ENCODE peak calls at places on chromosomes 7 and 10, in nine cellular contexts. E is lower leg skin; X is CD8-positive, alpha-beta T cell; Z is A549; M is pancreas; R is HAP-1; V is foreskin fibroblast; B is BJ; L is brain microvascular endothelial cell. S is an unnamed sample.

GRCh38 chr7:117896339-117896738 is 23.1 kb upstream of the CTTNBP2 start:
- DNase-seq in E (no peak), X (no peak), Z (no peak), M (no peak), R (no peak), V (no peak), B (no peak), L (no peak), S (no peak)

GRCh38 chr10:51312817-51313216 is 238.5 kb downstream of the PRKG1 start:
- DNase-seq in E (no peak), X (no peak), Z (no peak), M (no peak), R (no peak), V (no peak), B (no peak), L (no peak), S (no peak)

GRCh38 chr10:3455385-3456334 is 283.1 kb upstream of the PITRM1 start:
- DNase-seq in E (no peak), X (no peak), Z (no peak), M (no peak), R (no peak), V (no peak), B (no peak), L (peak; percentile 82), S (no peak)

GRCh38 chr10:98456688-98457482 is 10.2 kb upstream of the HPS1 start:
- DNase-seq in E (no peak), X (no peak), Z (no peak), M (no peak), R (no peak), V (no peak), B (no peak), L (no peak), S (no peak)

GRCh38 chr7:17095001-17095574 is 203.4 kb upstream of the AHR start:
- DNase-seq in E (peak; percentile 88), X (no peak), Z (peak; percentile 33), M (no peak), R (no peak), V (peak; percentile 85), B (peak; percentile 97), L (no peak), S (no peak)

GRCh38 chr10:4384254-4384653 is 441.8 kb upstream of the AKR1E2 start:
- DNase-seq in E (no peak), X (no peak), Z (no peak), M (no peak), R (no peak), V (no peak), B (no peak), L (peak; percentile 48), S (peak; percentile 23)

GRCh38 chr7:119086026-119086425 is 861.5 kb downstream of the ANKRD7 start:
- DNase-seq in E (no peak), X (no peak), Z (no peak), M (no peak), R (no peak), V (no peak), B (no peak), L (no peak), S (no peak)

GRCh38 chr7:105309235-105310156 is 79.2 kb downstream of the SRPK2 start:
- DNase-seq in E (no peak), X (no peak), Z (no peak), M (no peak), R (no peak), V (no peak), B (no peak), L (peak; percentile 6), S (peak; percentile 64)

GRCh38 chr7:68107968-68108367 is 1111.3 kb downstream of the TYW1 start:
- DNase-seq in E (no peak), X (no peak), Z (no peak), M (no peak), R (no peak), V (no peak), B (no peak), L (no peak), S (no peak)

GRCh38 chr7:68267486-68267885 is 1270.9 kb downstream of the TYW1 start:
- DNase-seq in E (no peak), X (no peak), Z (no peak), M (no peak), R (no peak), V (no peak), B (no peak), L (no peak), S (no peak)

GRCh38 chr10:128210215-128211063 is 84.2 kb upstream of the MKI67 start:
- DNase-seq in E (peak; percentile 31), X (peak; percentile 71), Z (peak; percentile 67), M (peak; percentile 71), R (peak; percentile 44), V (peak; percentile 14), B (no peak), L (no peak), S (no peak)

GRCh38 chr7:128963327-128963757 is 25.6 kb downstream of the IRF5 start:
- DNase-seq in E (no peak), X (no peak), Z (no peak), M (no peak), R (no peak), V (no peak), B (peak; percentile 1), L (peak; percentile 31), S (no peak)

GRCh38 chr10:13528138-13528874 is 508 bp downstream of the BEND7 start:
- DNase-seq in E (no peak), X (no peak), Z (no peak), M (peak; percentile 49), R (no peak), V (no peak), B (no peak), L (no peak), S (peak; percentile 7)

DNA sequence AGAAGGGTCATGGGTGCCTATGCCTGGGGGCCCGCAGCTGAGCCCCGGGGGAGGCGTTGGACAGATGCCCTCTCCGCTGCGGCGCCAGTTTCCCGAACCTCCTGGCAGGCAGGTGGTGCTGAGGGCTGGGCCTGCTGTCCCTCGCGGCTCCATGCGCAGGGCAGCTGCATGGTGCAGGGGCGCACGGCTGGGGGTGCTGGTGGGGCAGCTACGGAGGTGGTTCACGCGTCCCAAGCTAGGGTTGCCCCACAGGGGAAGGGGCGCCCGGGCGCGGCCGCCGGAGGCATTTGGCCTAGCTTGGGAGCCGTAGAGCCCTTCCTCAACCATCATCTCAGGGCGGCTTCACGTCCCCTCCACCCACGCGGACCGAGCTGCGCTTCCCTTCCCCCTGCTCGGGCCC is 146.0 kb downstream of the CCDC201 start:
- DNase-seq in E (no peak), X (no peak), Z (no peak), M (no peak), R (no peak), V (no peak), B (no peak), L (no peak), S (no peak)
- H3K4me3 ChIP-seq in E (no peak overlapping the region), X (no peak overlapping the region), Z (no peak overlapping the region), M (no peak overlapping the region), R (no peak overlapping the region), V (no peak overlapping the region), B (no peak overlapping the region), L (no peak overlapping the region), S (no peak overlapping the region)

DNA sequence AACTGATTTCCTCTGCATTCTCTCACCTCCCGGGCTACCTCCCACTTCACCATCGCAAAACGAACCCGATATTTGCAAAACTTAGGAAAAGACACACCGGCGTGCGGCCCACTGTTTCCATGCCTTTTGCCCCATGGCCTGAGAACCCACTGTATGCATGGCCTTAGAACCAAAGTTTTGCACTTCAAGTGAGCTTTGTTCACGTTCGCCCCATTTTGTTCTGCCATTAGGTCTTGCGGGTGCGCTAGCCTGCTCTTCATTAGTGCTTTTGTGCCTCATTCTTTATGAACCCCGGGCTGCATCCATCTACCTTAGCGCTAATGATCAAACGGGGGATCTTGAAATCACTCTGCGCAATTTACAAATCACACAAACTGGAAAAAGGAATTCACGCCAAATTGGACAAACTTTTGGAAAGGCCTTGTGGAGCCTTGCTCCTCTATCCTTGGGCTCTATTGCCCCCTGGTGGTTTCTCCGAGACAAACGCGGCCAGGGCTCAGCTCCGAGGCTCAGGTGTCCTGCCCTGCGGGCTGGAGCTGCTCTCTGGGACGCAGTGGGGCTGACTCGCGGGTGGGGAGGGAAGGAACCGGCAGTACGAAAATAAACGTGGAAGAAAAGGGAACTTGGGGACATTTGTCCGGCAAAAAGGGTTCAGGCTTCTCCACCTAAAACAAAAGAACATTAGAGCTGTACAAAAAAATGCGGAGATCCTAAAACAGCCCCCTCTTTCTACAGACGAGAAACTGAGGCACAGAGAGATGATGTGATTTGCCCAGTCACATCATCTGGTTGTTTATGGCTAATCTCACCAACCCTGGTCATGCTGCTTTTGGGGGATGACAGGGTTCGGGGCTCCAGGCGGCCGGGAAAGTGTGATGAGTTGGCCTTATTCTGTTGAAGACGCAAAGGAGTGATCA is 300.4 kb upstream of the NFE2L3 start:
- DNase-seq in E (peak; percentile 86), X (peak; percentile 47), Z (peak; percentile 75), M (peak; percentile 75), R (peak; percentile 80), V (peak; percentile 78), B (no peak), L (peak; percentile 75), S (peak; percentile 85)
- H3K4me3 ChIP-seq in E (no peak overlapping the region), X (no peak overlapping the region), Z (peak overlapping the region; percentile 22), M (peak overlapping the region; percentile 27), R (no peak overlapping the region), V (no peak overlapping the region), B (no peak overlapping the region), L (peak overlapping the region; percentile 32), S (no peak overlapping the region)

DNA sequence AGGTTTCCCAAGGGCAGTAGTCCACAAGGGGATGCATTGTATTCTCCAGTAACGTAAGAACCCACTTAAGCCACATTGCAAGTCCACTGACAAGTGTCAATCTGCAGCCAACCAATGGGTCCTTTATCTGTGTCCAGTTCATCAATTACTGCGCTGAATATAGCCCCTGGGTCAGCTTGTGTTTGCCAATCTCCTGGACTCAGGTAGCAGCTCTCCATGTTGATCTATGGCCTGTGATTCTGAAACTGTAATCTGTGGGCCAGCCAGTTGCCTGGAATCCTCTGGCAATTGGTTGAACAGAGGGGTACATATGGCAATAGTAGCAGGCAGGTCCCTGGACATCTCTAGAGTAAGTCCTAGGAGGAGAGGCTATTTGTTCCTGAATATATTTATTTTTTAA is 8.8 kb upstream of the TMEM248 start:
- DNase-seq in E (no peak), X (no peak), Z (no peak), M (no peak), R (no peak), V (no peak), B (no peak), L (no peak), S (no peak)
- H3K4me3 ChIP-seq in E (no peak overlapping the region), X (no peak overlapping the region), Z (no peak overlapping the region), M (no peak overlapping the region), R (no peak overlapping the region), V (no peak overlapping the region), B (no peak overlapping the region), L (no peak overlapping the region), S (no peak overlapping the region)

GRCh38 chr10:17713758-17714157 is 38.2 kb upstream of the TMEM236 start:
- DNase-seq in E (no peak), X (no peak), Z (no peak), M (no peak), R (no peak), V (no peak), B (no peak), L (no peak), S (no peak)

GRCh38 chr10:17710181-17710580 is 41.8 kb upstream of the TMEM236 start:
- DNase-seq in E (no peak), X (no peak), Z (no peak), M (no peak), R (no peak), V (no peak), B (no peak), L (no peak), S (no peak)

GRCh38 chr10:17716161-17716560 is 35.8 kb upstream of the TMEM236 start:
- DNase-seq in E (no peak), X (no peak), Z (no peak), M (no peak), R (no peak), V (no peak), B (no peak), L (no peak), S (no peak)

GRCh38 chr10:17712053-17712452 is 39.9 kb upstream of the TMEM236 start:
- DNase-seq in E (no peak), X (no peak), Z (no peak), M (no peak), R (no peak), V (no peak), B (no peak), L (no peak), S (no peak)

GRCh38 chr10:17713133-17713532 is 38.9 kb upstream of the TMEM236 start:
- DNase-seq in E (no peak), X (no peak), Z (no peak), M (no peak), R (no peak), V (no peak), B (no peak), L (no peak), S (no peak)
- H3K4me3 ChIP-seq in E (no peak overlapping the region), X (no peak overlapping the region), Z (no peak overlapping the region), M (no peak overlapping the region), R (no peak overlapping the region), V (no peak overlapping the region), B (no peak overlapping the region), L (peak overlapping the region; percentile 15), S (no peak overlapping the region)

S was measured in SJCRH30.